ENCODE peak calls at places on chromosomes 11 and 22, in ten cellular contexts. F, Q, H, D, P, S, N, Y, R and A are unnamed samples.

GRCh38 chr22:27197618-27198017 is 540.2 kb downstream of the MIAT start:
- DNase-seq in F (no peak), Q (no peak), H (no peak), D (no peak), P (no peak), S (no peak), N (no peak), Y (no peak), R (no peak), A (no peak)

GRCh38 chr11:107769189-107769588 is 57.3 kb upstream of the SLN start:
- DNase-seq in F (no peak), Q (no peak), H (peak), D (no peak), P (no peak), S (no peak), N (no peak), Y (peak), R (peak), A (no peak)

GRCh38 chr22:19877626-19878339 is 23.1 kb upstream of the GNB1L start:
- DNase-seq in F (no peak), Q (no peak), H (peak), D (no peak), P (peak), S (no peak), N (peak), Y (peak), R (no peak), A (no peak)

GRCh38 chr11:112498701-112499100 is 238.0 kb upstream of the PLET1 start:
- DNase-seq in F (no peak), Q (no peak), H (no peak), D (no peak), P (no peak), S (no peak), N (no peak), Y (no peak), R (no peak), A (no peak)

GRCh38 chr11:106827687-106828086 is 190.6 kb downstream of the GUCY1A2 start:
- DNase-seq in F (no peak), Q (no peak), H (no peak), D (no peak), P (no peak), S (no peak), N (no peak), Y (no peak), R (no peak), A (no peak)

GRCh38 chr22:42644422-42645340 is 4.3 kb upstream of the ATP5MGL start:
- DNase-seq in F (peak), Q (no peak), H (no peak), D (peak), P (no peak), S (no peak), N (no peak), Y (peak), R (no peak), A (no peak)

GRCh38 chr11:128904872-128905344 is 13.8 kb downstream of the KCNJ5 start:
- DNase-seq in F (no peak), Q (peak), H (no peak), D (peak), P (no peak), S (no peak), N (peak), Y (peak), R (peak), A (peak)

GRCh38 chr11:126474220-126474619 is 118.7 kb downstream of the ST3GAL4 start:
- DNase-seq in F (no peak), Q (no peak), H (no peak), D (no peak), P (no peak), S (no peak), N (no peak), Y (no peak), R (no peak), A (no peak)

GRCh38 chr22:49301398-49302149 is 526.1 kb downstream of the BRD1 start:
- DNase-seq in F (peak), Q (no peak), H (no peak), D (peak), P (no peak), S (no peak), N (no peak), Y (no peak), R (no peak), A (no peak)

GRCh38 chr11:69573751-69574382 is 67.1 kb upstream of the CCND1 start:
- DNase-seq in F (no peak), Q (no peak), H (no peak), D (no peak), P (no peak), S (no peak), N (no peak), Y (peak), R (no peak), A (no peak)

GRCh38 chr11:76803811-76804600 is 20.9 kb downstream of the TSKU start:
- DNase-seq in F (no peak), Q (no peak), H (no peak), D (no peak), P (no peak), S (no peak), N (no peak), Y (peak), R (no peak), A (peak)

GRCh38 chr22:24304067-24304675 is 33.5 kb downstream of the SPECC1L start:
- DNase-seq in F (no peak), Q (no peak), H (no peak), D (no peak), P (no peak), S (no peak), N (no peak), Y (no peak), R (no peak), A (no peak)

GRCh38 chr11:66311470-66311964 is 5.3 kb downstream of the CD248 start:
- DNase-seq in F (no peak), Q (no peak), H (no peak), D (no peak), P (peak), S (no peak), N (peak), Y (no peak), R (no peak), A (no peak)

GRCh38 chr11:66310324-66310723 is 6.5 kb downstream of the CD248 start:
- DNase-seq in F (no peak), Q (no peak), H (no peak), D (no peak), P (no peak), S (no peak), N (no peak), Y (no peak), R (no peak), A (no peak)

GRCh38 chr11:66312549-66313320 is 4.1 kb downstream of the CD248 start:
- DNase-seq in F (peak), Q (peak), H (peak), D (peak), P (peak), S (peak), N (peak), Y (peak), R (peak), A (peak)

GRCh38 chr11:66313321-66314185 is 3.3 kb downstream of the CD248 start:
- DNase-seq in F (no peak), Q (no peak), H (no peak), D (peak), P (peak), S (no peak), N (no peak), Y (peak), R (no peak), A (no peak)

DNA sequence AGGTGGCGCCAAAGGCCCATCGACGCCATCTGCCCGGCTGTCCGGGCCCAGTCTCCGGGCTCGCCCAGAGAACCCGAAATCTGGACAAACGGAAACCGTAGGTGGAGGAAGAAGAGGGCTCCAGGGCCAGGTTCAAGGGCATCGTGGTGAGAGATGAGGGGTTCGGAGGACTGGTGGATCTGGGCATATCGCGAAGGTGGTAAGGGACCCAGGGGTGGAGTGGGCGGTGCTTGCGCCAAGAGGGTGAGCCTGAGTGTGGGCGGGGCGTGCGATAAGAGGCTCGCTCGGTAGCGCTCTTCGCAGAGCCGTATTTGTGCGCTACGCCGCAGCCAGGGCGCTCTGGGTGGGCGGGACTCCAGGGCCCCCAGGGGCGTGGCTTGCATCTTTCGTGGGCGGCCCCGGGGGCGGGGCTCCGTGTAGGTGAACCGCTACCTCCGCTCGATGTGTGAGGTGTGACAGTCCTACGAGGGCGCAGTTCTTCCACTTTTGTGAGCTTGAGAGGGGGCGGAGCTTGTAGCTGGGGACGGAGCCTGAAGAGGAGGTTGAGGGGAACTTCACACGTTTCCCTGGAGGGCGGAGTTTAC is 4.8 kb downstream of the CD248 start:
- DNase-seq in F (peak), Q (peak), H (peak), D (peak), P (peak), S (no peak), N (peak), Y (peak), R (peak), A (peak)
- TF ChIP-seq CTCF in F (no peak), Q (peak), H (peak), D (peak), P (peak), S (peak), N (no peak), Y (peak), R (peak), A (peak)

GRCh38 chr11:64743591-64744543 is at the start of gene RASGRP2:
- DNase-seq in F (peak), Q (no peak), H (no peak), D (peak), P (peak), S (no peak), N (peak), Y (no peak), R (no peak), A (peak)
- TF ChIP-seq CTCF in F (no peak), Q (peak), H (peak), D (peak), P (peak), S (peak), N (no peak), Y (peak), R (peak), A (peak)

GRCh38 chr11:17968206-17968605 is 44.6 kb downstream of the SERGEF start:
- DNase-seq in F (no peak), Q (no peak), H (no peak), D (no peak), P (no peak), S (no peak), N (no peak), Y (no peak), R (no peak), A (no peak)

GRCh38 chr11:17974246-17974645 is 38.6 kb downstream of the SERGEF start:
- DNase-seq in F (no peak), Q (no peak), H (no peak), D (no peak), P (no peak), S (no peak), N (no peak), Y (no peak), R (no peak), A (no peak)

GRCh38 chr11:17976651-17977050 is 36.2 kb downstream of the SERGEF start:
- DNase-seq in F (no peak), Q (no peak), H (no peak), D (no peak), P (no peak), S (no peak), N (no peak), Y (no peak), R (no peak), A (no peak)

GRCh38 chr11:17967661-17968060 is 45.2 kb downstream of the SERGEF start:
- DNase-seq in F (no peak), Q (no peak), H (no peak), D (no peak), P (no peak), S (no peak), N (no peak), Y (no peak), R (no peak), A (no peak)

GRCh38 chr11:17972987-17973386 is 39.9 kb downstream of the SERGEF start:
- DNase-seq in F (no peak), Q (no peak), H (peak), D (peak), P (peak), S (peak), N (peak), Y (peak), R (peak), A (no peak)
- TF ChIP-seq CTCF in F (no peak), Q (peak), H (peak), D (peak), P (peak), S (peak), N (peak), Y (peak), R (peak), A (peak)

DNA sequence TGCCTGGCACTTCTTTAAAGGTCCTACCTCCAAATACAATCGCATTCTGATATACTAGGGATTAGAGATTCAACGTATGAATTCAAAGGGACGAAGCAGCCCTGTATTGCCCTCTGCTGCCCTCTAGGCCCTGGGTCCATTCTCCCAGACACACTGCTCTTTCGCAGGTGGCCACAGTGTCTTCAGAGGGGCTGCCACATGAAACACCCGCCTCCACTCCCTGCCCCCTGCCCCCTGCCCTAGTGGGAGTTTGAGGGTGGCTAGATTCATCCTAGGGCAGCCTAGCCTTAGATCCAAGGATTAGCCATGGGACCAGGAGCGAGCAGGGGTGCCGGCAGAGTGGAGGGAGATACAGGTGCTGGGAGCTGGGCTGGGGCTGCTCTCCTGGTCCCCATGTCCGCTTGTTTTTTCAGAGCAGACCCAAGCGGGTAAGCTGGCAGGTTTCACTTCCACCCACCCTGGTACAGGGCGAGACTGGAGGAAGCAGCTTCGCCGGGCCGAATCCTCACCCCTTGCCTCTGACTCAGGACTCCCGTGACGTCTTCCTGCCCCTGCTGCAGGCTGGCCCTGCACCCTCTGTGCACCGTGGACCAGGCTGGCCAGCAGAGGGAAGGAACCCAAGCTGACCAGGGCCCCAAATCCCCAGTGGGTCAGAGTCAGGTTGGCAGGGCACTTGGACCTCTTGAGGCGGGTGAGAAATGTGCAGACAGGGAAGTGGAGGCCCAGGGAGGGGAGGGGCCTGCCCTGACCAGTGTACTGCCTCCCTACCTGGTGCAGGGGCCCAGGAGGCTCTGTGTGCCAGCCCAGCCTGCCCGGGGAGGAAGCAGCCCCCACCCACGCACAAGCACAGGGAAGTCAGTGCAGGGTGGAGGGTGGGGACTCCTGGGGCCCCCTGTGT is 28.4 kb upstream of the HMOX1 start:
- DNase-seq in F (peak), Q (no peak), H (no peak), D (peak), P (no peak), S (no peak), N (peak), Y (no peak), R (no peak), A (peak)
- TF ChIP-seq CTCF in F (no peak), Q (peak), H (peak), D (peak), P (peak), S (peak), N (no peak), Y (no peak), R (no peak), A (peak)

GRCh38 chr11:12052676-12053605 is 44.5 kb upstream of the DKK3 start:
- DNase-seq in F (no peak), Q (no peak), H (no peak), D (peak), P (peak), S (no peak), N (no peak), Y (no peak), R (peak), A (no peak)
- TF ChIP-seq CTCF in F (no peak), Q (no peak), H (peak), D (peak), P (peak), S (no peak), N (no peak), Y (peak), R (no peak), A (no peak)

GRCh38 chr11:119030329-119031047 is at the start of gene SLC37A4:
- DNase-seq in F (peak), Q (peak), H (peak), D (peak), P (peak), S (peak), N (peak), Y (peak), R (peak), A (peak)
- TF ChIP-seq CTCF in F (no peak), Q (peak), H (no peak), D (no peak), P (peak), S (peak), N (no peak), Y (peak), R (peak), A (peak)

DNA sequence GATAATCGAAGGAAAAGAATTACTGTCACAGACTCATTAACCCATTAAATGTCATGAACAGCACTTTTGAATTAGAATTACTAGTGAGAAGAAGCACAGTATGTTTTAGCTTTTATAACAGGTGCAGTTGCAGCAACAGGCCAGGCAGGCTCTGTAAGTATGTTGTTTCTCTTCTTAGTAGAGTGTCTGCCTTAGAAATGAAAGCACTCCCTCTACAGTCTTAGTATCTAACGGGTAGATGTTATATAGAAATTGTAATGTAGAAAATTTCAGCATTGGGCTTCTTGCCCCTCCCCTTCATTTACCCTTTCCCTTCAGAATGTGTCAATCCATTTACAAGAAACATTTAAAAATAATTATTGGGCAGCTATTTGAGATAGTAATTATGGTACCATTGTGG is 87.4 kb downstream of the HIPK3 start:
- DNase-seq in F (no peak), Q (no peak), H (no peak), D (no peak), P (no peak), S (no peak), N (no peak), Y (no peak), R (no peak), A (no peak)
- TF ChIP-seq CTCF in F (no peak), Q (peak), H (no peak), D (no peak), P (no peak), S (no peak), N (no peak), Y (peak), R (no peak), A (peak)

GRCh38 chr22:33274214-33274828 is 216.1 kb upstream of the SYN3 start:
- DNase-seq in F (no peak), Q (no peak), H (no peak), D (peak), P (peak), S (no peak), N (peak), Y (peak), R (peak), A (peak)
- TF ChIP-seq CTCF in F (no peak), Q (peak), H (peak), D (peak), P (peak), S (peak), N (peak), Y (peak), R (peak), A (peak)